ENCODE peak calls at places on chromosomes 3 and 15, in six cellular contexts. Q is heart right ventricle, U is PC-3, M is cardiac muscle cell, X is Peyer's patch, G is adrenal gland. R is an unnamed sample. For H3K4me1, the result is how much of the 10 kb centered on the place peaks cover.

GRCh38 chr15:39896837-39897236 is 23.2 kb downstream of the GPR176 start:
- DNase-seq in Q (no peak), U (no peak), M (no peak), X (no peak), G (no peak), R (no peak)

GRCh38 chr15:64070965-64071851 is 22.4 kb downstream of the CIAO2A start:
- DNase-seq in Q (no peak), U (peak), M (no peak), X (no peak), G (peak), R (no peak)

GRCh38 chr3:15350141-15350540 is 17.8 kb upstream of the SH3BP5 start:
- DNase-seq in Q (no peak), U (no peak), M (no peak), X (no peak), G (no peak), R (no peak)

GRCh38 chr15:92599394-92599970 is 56.1 kb downstream of the FAM174B start:
- DNase-seq in Q (no peak), U (no peak), M (no peak), X (no peak), G (no peak), R (no peak)

GRCh38 chr3:167067844-167068161 is 312.3 kb downstream of the ZBBX start:
- DNase-seq in Q (no peak), U (peak), M (no peak), X (no peak), G (no peak), R (no peak)

GRCh38 chr3:120678331-120678845 is 3.7 kb downstream of the HGD start:
- DNase-seq in Q (no peak), U (peak), M (no peak), X (no peak), G (peak), R (no peak)

GRCh38 chr15:83436513-83437158 is 10.5 kb upstream of the SH3GL3 start:
- DNase-seq in Q (no peak), U (peak), M (peak), X (no peak), G (no peak), R (no peak)

GRCh38 chr3:183094711-183095110 is 4.6 kb downstream of the MCCC1 start:
- DNase-seq in Q (no peak), U (peak), M (no peak), X (no peak), G (no peak), R (no peak)

GRCh38 chr15:78174398-78174797 is 25.2 kb downstream of the IDH3A start:
- DNase-seq in Q (no peak), U (no peak), M (no peak), X (peak), G (no peak), R (no peak)

GRCh38 chr15:75836953-75837321 is 6.3 kb upstream of the UBE2Q2 start:
- DNase-seq in Q (no peak), U (peak), M (no peak), X (no peak), G (no peak), R (no peak)

GRCh38 chr15:83046558-83047127 is 20.4 kb downstream of the BTBD1 start:
- DNase-seq in Q (no peak), U (peak), M (no peak), X (no peak), G (no peak), R (no peak)

GRCh38 chr15:60122691-60123090 is 118.6 kb downstream of the FOXB1 start:
- DNase-seq in Q (no peak), U (no peak), M (no peak), X (no peak), G (no peak), R (no peak)

GRCh38 chr3:140219923-140220452 is 285.0 kb downstream of the CLSTN2 start:
- DNase-seq in Q (no peak), U (no peak), M (no peak), X (no peak), G (no peak), R (no peak)

GRCh38 chr3:47430606-47431005 is 45.1 kb downstream of the SCAP start:
- DNase-seq in Q (no peak), U (no peak), M (peak), X (no peak), G (peak), R (no peak)

GRCh38 chr3:13613343-13614190 is 64.6 kb downstream of the FBLN2 start:
- DNase-seq in Q (no peak), U (no peak), M (no peak), X (no peak), G (no peak), R (peak)

GRCh38 chr3:108124337-108125150 is 33.7 kb upstream of the CD47 start:
- DNase-seq in Q (no peak), U (no peak), M (no peak), X (peak), G (no peak), R (no peak)

GRCh38 chr3:148162132-148162531 is 535.6 kb upstream of the AGTR1 start:
- DNase-seq in Q (no peak), U (no peak), M (no peak), X (no peak), G (no peak), R (no peak)

GRCh38 chr3:108380128-108380795 is 83.9 kb downstream of the HHLA2 start:
- DNase-seq in Q (no peak), U (no peak), M (no peak), X (no peak), G (no peak), R (no peak)

GRCh38 chr15:90414408-90415028 is 26.5 kb downstream of the IQGAP1 start:
- DNase-seq in Q (no peak), U (peak), M (no peak), X (no peak), G (peak), R (no peak)

GRCh38 chr3:99344216-99344615 is 294.2 kb upstream of the COL8A1 start:
- DNase-seq in Q (no peak), U (no peak), M (no peak), X (no peak), G (no peak), R (no peak)

GRCh38 chr3:54621181-54621580 is 306.7 kb downstream of the LRTM1 start:
- DNase-seq in Q (no peak), U (no peak), M (no peak), X (no peak), G (no peak), R (no peak)

GRCh38 chr3:171349392-171349791 is 110.8 kb downstream of the TNIK start:
- DNase-seq in Q (no peak), U (peak), M (no peak), X (no peak), G (no peak), R (no peak)
- H3K4me1 ChIP-seq in Q (half or more), U (half or more), M (under half), X (under half), G (under half), R (under half)

DNA sequence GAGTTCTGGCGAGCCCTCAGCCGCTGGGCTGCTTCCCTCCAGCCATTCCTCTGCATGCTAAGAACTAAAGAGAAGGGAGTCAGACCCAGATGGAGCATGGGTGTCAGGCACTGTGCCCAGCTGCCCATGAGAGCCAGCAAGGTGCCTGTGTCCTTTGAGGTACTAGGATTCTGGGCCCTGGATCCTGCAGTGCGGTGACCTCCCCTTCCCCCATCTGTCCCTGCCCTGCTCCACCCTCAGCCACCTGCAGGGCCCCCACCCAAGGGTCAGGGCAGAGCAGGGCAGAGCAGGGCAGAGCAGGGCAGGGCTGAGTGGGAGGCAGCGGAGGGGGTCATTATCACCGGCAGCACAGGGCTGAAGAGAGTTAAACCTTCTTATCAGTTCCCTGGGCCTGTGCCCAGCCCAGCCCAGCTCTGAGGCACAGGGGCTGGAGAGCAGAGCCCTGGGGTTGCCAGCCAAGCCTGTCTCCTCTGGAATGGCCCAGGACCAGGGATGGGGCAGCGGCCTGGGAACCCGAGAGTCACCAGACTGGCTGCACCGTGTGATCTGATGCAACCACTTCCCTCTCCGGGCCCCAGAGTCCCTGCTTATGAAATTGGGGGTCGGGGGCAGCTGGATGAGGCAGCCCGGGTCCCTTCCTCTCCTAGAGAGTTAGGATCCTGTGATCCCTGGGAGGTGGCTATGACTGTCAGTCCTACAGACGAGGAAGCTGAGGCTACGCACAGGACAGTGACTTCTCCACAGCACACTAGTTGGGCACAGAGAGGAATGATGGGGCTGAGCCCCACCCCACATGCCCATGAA is 17.3 kb downstream of the ZDHHC19 start:
- DNase-seq in Q (peak), U (no peak), M (peak), X (no peak), G (peak), R (peak)
- H3K4me1 ChIP-seq in Q (under half), U (under half), M (under half), X (under half), G (under half), R (under half)

GRCh38 chr3:106824856-106825255 is 552.4 kb upstream of the CCDC54 start:
- DNase-seq in Q (no peak), U (peak), M (peak), X (no peak), G (no peak), R (no peak)
- H3K4me1 ChIP-seq in Q (under half), U (under half), M (under half), X (under half), G (under half), R (under half)

GRCh38 chr15:101181349-101181748 is 70.5 kb downstream of the CHSY1 start:
- DNase-seq in Q (no peak), U (no peak), M (no peak), X (no peak), G (no peak), R (no peak)
- H3K4me1 ChIP-seq in Q (half or more), U (under half), M (under half), X (under half), G (under half), R (half or more)

DNA sequence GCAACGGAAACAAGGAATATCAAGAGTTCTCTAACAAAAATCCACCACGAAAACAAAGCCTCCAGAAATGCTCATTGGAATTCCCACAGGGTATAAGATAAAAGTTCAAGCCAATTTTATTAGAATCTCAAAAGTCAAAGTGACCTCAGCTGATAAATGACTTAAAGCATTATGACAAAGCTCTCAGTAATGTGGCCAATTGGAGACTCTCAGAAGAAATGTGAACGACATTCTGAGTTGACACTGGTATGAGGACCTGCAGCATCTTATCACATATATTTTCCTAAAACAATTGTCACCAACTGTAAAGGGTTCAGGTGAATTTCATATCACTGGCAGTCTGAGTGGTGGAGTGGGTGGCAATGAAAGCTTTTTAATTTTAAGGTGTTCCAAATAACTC is 199.1 kb downstream of the FOXP1 start:
- DNase-seq in Q (no peak), U (no peak), M (no peak), X (no peak), G (no peak), R (no peak)
- H3K4me1 ChIP-seq in Q (under half), U (under half), M (under half), X (under half), G (under half), R (under half)

GRCh38 chr15:62269504-62269903 is 104.4 kb upstream of the C2CD4B start:
- DNase-seq in Q (no peak), U (no peak), M (peak), X (no peak), G (no peak), R (no peak)

GRCh38 chr15:62262305-62262941 is 97.3 kb upstream of the C2CD4B start:
- DNase-seq in Q (no peak), U (no peak), M (no peak), X (no peak), G (no peak), R (no peak)

GRCh38 chr15:62264196-62264595 is 99.1 kb upstream of the C2CD4B start:
- DNase-seq in Q (no peak), U (no peak), M (no peak), X (no peak), G (no peak), R (no peak)
- H3K4me1 ChIP-seq in Q (under half), U (under half), M (under half), X (under half), G (under half), R (under half)

R was measured in upper lobe of right lung.